ENCODE peak calls at places on chromosome 17, in ten cellular contexts. L is iPS DF 6.9; P is suprapubic skin; N is small intestine; U is cardiac muscle cell; D is heart right ventricle; R is uterus; M is CD8-positive, alpha-beta T cell; K is PC-9; G is mesenchymal stem cell. B is an unnamed sample.
A peak's percentile ranks its signal among the peaks of the same experiment; 100 is the strongest.

GRCh38 chr17:6366144-6366755 is 68.7 kb downstream of the AIPL1 start:
- DNase-seq in R (no peak), N (no peak), U (no peak), L (no peak), G (peak; percentile 77), M (no peak), K (peak; percentile 37), P (peak; percentile 58), D (no peak), B (no peak)

GRCh38 chr17:40433551-40434384 is 9.5 kb upstream of the IGFBP4 start:
- DNase-seq in D (no peak), K (no peak), M (no peak), N (no peak), P (no peak), G (no peak), R (peak; percentile 28), L (no peak), U (no peak), B (peak; percentile 52)

GRCh38 chr17:48060249-48060648 is 12.1 kb downstream of the NFE2L1 start:
- DNase-seq in U (no peak), M (no peak), G (no peak), L (no peak), N (no peak), D (no peak), K (no peak), P (no peak), R (no peak), B (no peak)

GRCh38 chr17:58332720-58333395 is 4.3 kb upstream of the TSPOAP1 start:
- DNase-seq in N (no peak), L (no peak), U (no peak), R (no peak), P (no peak), M (peak; percentile 78), G (no peak), K (no peak), D (no peak), B (peak; percentile 67)

GRCh38 chr17:48528153-48528912 is 2.5 kb downstream of the HOXB1 start:
- DNase-seq in P (no peak), K (no peak), D (no peak), N (no peak), G (peak; percentile 10), U (no peak), L (no peak), M (no peak), R (no peak), B (no peak)

GRCh38 chr17:61073799-61074513 is 325.7 kb upstream of the TBX2 start:
- DNase-seq in R (no peak), L (no peak), K (no peak), N (no peak), G (no peak), U (no peak), P (no peak), M (no peak), D (no peak), B (no peak)

GRCh38 chr17:57548421-57549385 is 196.4 kb downstream of the CCDC182 start:
- DNase-seq in N (no peak), D (peak; percentile 52), M (no peak), L (no peak), U (no peak), P (no peak), R (peak; percentile 53), G (peak; percentile 90), K (no peak), B (no peak)

GRCh38 chr17:69533481-69534234 is 119.2 kb downstream of the MAP2K6 start:
- DNase-seq in N (no peak), D (no peak), G (no peak), U (no peak), L (peak; percentile 16), P (no peak), M (no peak), K (no peak), R (no peak), B (no peak)

GRCh38 chr17:70110443-70110880 is 35.4 kb downstream of the KCNJ16 start:
- DNase-seq in L (no peak), G (no peak), D (peak; percentile 49), P (no peak), R (no peak), K (no peak), M (no peak), U (no peak), N (peak; percentile 83), B (no peak)

GRCh38 chr17:57869599-57870282 is 19.9 kb upstream of the MRPS23 start:
- DNase-seq in P (no peak), D (no peak), R (no peak), U (no peak), G (peak; percentile 93), L (no peak), N (no peak), K (no peak), M (no peak), B (no peak)

GRCh38 chr17:8310601-8311123 is 621 bp downstream of the ARHGEF15 start:
- DNase-seq in P (no peak), G (no peak), R (no peak), N (no peak), L (no peak), K (no peak), D (peak; percentile 71), M (no peak), U (no peak), B (no peak)

GRCh38 chr17:59815965-59816364 is 76.8 kb downstream of the TUBD1 start:
- DNase-seq in D (no peak), U (no peak), R (no peak), L (no peak), P (no peak), M (no peak), K (no peak), N (no peak), G (peak; percentile 78), B (no peak)

GRCh38 chr17:50663812-50664374 is 29.2 kb downstream of the ABCC3 start:
- DNase-seq in P (no peak), R (no peak), U (no peak), K (no peak), G (no peak), L (no peak), D (no peak), M (no peak), N (peak; percentile 65), B (no peak)

DNA sequence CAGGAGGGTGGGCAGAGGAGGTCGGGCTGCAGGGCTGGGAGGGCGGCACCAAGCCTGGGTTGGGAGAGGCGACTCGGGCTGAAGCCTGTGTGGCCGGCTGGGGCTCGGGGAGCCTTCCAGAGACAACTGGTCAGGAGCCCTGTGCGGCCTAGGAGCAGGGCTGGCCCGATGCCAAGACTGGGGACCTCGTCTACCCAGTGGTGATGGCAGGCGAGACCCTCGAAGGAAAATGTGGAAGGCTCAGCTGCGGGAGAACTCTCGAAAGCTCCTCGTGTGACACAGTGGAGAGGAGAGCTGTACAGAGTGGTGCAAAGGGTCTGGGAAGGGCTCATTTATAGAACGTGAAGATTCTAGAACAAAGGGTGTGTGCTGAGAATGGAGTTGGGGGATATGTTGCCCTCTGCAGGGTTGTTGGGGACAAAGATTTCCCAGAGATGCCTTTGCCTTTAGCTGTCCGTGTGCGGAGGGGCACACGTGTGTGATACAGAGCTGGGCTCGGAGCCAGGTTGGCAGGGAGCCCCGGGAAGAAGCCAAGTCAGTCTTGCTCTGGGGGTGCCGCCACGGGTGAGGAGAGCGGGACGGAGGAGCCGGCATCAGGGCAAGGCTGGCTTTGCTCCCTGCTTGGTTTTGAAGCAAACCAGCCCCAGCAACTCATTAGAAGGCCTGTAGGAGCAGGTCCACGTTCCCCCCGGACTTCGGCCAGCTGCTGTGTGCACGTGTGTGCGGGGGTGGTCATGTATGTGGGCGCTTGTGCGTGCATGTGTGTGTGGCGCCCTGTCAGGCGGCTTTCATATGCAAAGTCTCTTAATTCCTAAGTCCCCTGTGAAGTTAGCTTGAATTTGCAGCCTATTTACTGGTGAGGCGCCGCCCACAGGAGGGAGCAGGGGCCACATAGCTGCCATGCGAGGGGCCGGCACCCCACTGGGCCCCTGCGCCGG is 132.4 kb upstream of the CHMP6 start:
- DNase-seq in N (peak; percentile 8), K (no peak), M (no peak), G (peak; percentile 27), P (no peak), L (no peak), U (peak; percentile 21), D (peak; percentile 74), R (peak; percentile 83), B (no peak)
- H3K27ac ChIP-seq in N (no peak overlapping the region), K (no peak overlapping the region), M (no peak overlapping the region), G (no peak overlapping the region), P (no peak overlapping the region), L (no peak overlapping the region), U (no peak overlapping the region), D (no peak overlapping the region), R (peak overlapping the region; percentile 50), B (no peak overlapping the region)

GRCh38 chr17:78120971-78121800 is 7.4 kb downstream of the TMC6 start:
- DNase-seq in R (no peak), G (no peak), U (no peak), K (no peak), D (no peak), L (no peak), P (no peak), M (peak; percentile 81), N (peak; percentile 56), B (no peak)
- H3K4me1 ChIP-seq in R (no peaks in the 10 kb centered on the region), G (peaks cover 9% of the 10 kb centered on the region), U (peaks cover 5% of the 10 kb centered on the region), K (no peaks in the 10 kb centered on the region), D (peaks cover 21% of the 10 kb centered on the region), L (peaks cover under 1% of the 10 kb centered on the region), P (peaks cover 26% of the 10 kb centered on the region), M (peaks cover 91% of the 10 kb centered on the region), N (no peaks in the 10 kb centered on the region), B (peaks cover 17% of the 10 kb centered on the region)

DNA sequence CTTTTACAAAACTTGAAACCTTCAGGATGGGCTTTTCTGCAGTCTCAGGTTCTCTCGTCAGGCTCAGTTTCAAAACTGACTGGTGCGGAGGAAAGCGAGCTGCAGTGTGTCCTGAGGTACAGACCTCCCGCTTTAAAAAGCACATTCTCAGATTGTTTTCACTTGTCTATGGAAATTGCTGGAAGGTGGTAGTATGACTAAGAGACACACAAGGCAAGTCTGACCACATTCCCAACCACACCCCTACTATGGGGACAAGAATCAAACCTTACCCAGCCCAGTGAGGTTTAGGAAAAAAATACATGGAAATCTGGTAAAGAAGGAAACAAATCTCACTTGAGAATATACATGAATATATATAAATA is 18.2 kb downstream of the SRP68 start:
- DNase-seq in N (no peak), M (no peak), U (no peak), G (peak; percentile 47), L (no peak), D (no peak), R (no peak), P (no peak), K (peak; percentile 87), B (no peak)
- H3K36me3 ChIP-seq in N (peaks cover 22% of the 10 kb centered on the region), M (peaks cover 56% of the 10 kb centered on the region), U (peaks cover 61% of the 10 kb centered on the region), G (peaks cover 49% of the 10 kb centered on the region), L (peaks cover 29% of the 10 kb centered on the region), D (peaks cover 13% of the 10 kb centered on the region), R (no peaks in the 10 kb centered on the region), P (peaks cover 72% of the 10 kb centered on the region), K (peaks cover 15% of the 10 kb centered on the region), B (peaks cover 94% of the 10 kb centered on the region)

DNA sequence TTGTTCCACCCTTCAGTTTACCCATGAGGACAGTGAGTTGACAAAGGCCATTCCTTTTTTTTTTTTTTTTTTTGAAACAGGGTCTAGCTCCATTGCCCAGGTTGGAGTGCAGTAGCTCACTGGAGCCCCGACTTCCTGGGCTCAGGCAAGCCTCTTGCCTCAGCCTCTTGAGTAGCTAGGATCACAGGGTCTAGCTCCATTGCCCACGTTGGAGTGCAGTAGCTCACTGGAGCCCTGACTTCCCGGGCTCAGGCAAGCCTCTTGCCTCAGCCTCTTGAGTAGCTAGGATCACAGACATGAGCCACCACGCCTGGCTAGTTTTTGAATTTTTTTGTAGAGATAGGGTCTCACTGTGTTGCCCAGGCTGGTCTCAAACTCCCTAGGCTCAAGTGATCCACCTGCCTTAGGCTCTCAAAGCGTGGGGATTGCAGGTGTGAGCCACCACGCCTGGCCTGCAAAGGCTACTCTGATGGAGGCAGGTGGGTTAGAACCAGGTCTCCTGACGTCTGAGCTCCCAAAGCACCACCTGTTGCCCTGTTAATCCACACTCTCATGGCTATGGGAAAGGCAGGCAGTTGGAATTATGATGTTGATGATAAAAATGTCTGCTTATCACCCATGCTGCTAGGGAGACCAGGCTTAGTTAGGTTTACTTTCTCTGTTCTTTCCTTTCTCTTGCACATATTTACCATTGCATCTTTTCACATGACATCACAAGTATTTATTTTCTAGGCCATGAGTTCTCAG is 65.2 kb downstream of the KSR1 start:
- DNase-seq in G (peak; percentile 50), N (no peak), D (no peak), M (no peak), K (no peak), R (no peak), U (no peak), P (no peak), L (no peak), B (no peak)
- H3K27ac ChIP-seq in G (no peak overlapping the region), N (no peak overlapping the region), D (no peak overlapping the region), M (no peak overlapping the region), K (no peak overlapping the region), R (no peak overlapping the region), U (no peak overlapping the region), P (no peak overlapping the region), L (no peak overlapping the region), B (no peak overlapping the region)